ENCODE peak calls at places on chromosomes 2 and 18, in five cellular contexts. P is AG04450, K is GM12878, I is epithelial cell of esophagus, R is AG10803. W is an unnamed sample.

GRCh38 chr2:47504174-47504810 is 101.3 kb downstream of the MSH2 start:
- DNase-seq in P (no peak), K (no peak), I (no peak), R (no peak), W (peak; percentile 38)

GRCh38 chr18:47953471-47953931 is 23.0 kb upstream of the SMAD2 start:
- DNase-seq in P (no peak), K (no peak), I (peak; percentile 67), R (peak; percentile 86), W (peak; percentile 57)

GRCh38 chr2:55087930-55088329 is 37.7 kb upstream of the RTN4 start:
- DNase-seq in P (no peak), K (no peak), I (no peak), R (no peak), W (no peak)

GRCh38 chr18:13893418-13893760 is 21.9 kb downstream of the MC2R start:
- DNase-seq in P (no peak), K (peak; percentile 63), I (no peak), R (no peak), W (peak; percentile 86)

GRCh38 chr18:9619056-9619455 is 4.7 kb upstream of the PPP4R1 start:
- DNase-seq in P (no peak), K (no peak), I (no peak), R (no peak), W (no peak)

GRCh38 chr2:240170883-240171282 is 30.4 kb upstream of the OTOS start:
- DNase-seq in P (no peak), K (no peak), I (no peak), R (no peak), W (no peak)

GRCh38 chr18:48791636-48792105 is 159.1 kb downstream of the SMAD7 start:
- DNase-seq in P (no peak), K (no peak), I (peak; percentile 50), R (no peak), W (no peak)

GRCh38 chr2:40281021-40281940 is 170.6 kb downstream of the SLC8A1 start:
- DNase-seq in P (peak; percentile 59), K (peak; percentile 19), I (peak; percentile 94), R (peak; percentile 94), W (peak; percentile 64)

GRCh38 chr2:126822115-126822514 is 76.6 kb upstream of the TEX51 start:
- DNase-seq in P (no peak), K (no peak), I (no peak), R (no peak), W (no peak)

GRCh38 chr2:168424112-168424951 is 31.7 kb upstream of the CERS6 start:
- DNase-seq in P (peak; percentile 3), K (no peak), I (no peak), R (peak; percentile 38), W (peak; percentile 18)

GRCh38 chr2:43340945-43341356 is 114.5 kb upstream of the ZFP36L2 start:
- DNase-seq in P (no peak), K (no peak), I (peak; percentile 61), R (peak; percentile 61), W (no peak)

GRCh38 chr2:36963734-36964133 is 2.6 kb downstream of the STRN start:
- DNase-seq in P (no peak), K (no peak), I (no peak), R (no peak), W (no peak)
- TF ChIP-seq CTCF in P (no peak), K (no peak), I (no peak), R (no peak), W (no peak)

DNA sequence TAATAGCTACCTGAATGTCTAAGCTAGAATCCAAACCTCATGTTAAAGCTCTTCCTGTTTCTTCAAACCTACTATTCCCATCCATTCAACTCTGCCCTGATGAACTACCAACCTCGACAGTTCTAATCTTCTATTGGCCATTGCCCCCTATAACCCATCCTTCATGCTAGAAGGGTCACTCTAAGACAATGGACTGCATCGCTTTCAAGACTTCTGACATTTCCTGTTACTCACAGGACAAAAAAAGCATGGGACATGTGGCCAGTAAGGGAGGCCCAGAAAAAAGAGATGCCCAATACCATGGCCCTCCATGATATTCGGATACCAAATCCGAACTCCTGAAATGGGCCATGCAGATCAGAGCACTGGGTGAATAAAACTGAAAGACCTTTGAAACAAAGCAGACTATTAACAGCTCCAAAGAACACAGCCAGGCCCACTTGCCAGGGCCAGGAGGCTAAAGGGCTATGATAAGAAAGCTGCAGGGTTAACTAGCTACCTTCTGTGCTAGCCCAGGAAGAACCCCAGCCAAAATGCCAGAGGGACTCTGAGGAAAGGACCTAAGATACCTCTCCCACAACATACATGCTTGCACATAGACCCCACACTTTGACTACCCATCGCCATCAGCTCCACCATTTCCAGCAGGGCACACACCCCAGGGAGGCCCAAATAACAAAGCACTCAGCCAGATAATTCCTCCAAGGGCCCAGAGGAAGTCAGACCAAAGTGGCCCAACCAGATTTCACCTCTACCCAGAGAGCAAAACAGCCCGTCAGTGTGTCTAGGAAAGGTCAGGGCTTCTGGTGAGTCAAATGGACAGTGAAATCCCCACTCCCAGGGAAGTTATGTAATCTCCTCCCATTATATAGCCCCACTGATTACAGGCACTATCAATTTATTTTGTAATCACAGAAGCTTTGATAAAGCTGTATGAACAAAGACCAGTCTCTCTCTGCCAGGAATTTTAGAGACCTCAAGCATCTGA is 4.3 kb downstream of the B4GALT6 start:
- DNase-seq in P (no peak), K (no peak), I (no peak), R (no peak), W (no peak)
- H3K4me3 ChIP-seq in P (no peak overlapping the region), K (peak overlapping the region; percentile 100), I (no peak overlapping the region), R (no peak overlapping the region), W (peak overlapping the region; percentile 15)

DNA sequence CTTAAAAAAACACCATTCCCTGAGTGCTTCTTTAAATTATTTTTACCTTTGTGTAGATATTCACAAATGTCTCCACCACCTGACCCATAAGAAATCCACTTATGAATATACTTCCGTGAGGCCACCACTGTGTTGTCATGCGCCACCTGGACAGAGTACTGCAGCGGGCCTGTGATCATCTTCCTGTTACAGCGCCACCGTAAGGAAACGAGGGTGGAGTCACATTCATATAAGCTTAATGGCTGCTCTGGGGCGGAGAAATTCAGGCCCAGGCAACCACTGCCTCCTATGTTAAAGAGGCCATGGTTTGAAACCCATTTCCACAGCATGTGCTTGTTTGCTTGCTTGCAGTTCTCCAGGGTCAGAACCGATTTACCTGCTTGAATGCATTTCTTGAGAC is 17.7 kb downstream of the PLA2R1 start:
- DNase-seq in P (no peak), K (no peak), I (no peak), R (no peak), W (no peak)
- TF ChIP-seq CTCF in P (no peak), K (no peak), I (no peak), R (no peak), W (no peak)

GRCh38 chr2:145022671-145023330 is 502.9 kb upstream of the ZEB2 start:
- DNase-seq in P (peak; percentile 61), K (no peak), I (no peak), R (peak; percentile 68), W (no peak)
- H3K4me3 ChIP-seq in P (no peak overlapping the region), K (no peak overlapping the region), I (no peak overlapping the region), R (no peak overlapping the region), W (no peak overlapping the region)

DNA sequence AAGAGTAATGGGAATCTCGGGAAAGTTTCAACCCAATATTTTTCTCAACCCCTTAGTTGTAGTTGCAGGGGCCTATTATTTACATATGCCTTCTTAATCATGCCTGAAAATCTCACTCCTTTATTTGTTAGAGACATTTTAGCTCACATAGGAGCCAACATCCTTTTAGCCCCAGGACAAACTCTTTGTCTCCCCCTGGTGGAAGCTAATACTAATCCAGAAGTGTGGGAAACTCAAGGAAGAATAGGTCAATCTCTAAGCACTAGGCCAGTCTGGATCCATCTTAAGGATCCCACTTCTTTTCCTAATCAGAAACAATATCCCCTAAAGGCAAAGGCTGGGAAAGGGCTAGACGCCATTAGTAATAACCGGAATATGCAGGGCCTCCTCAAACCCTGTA is 550.9 kb upstream of the PKDCC start:
- DNase-seq in P (no peak), K (no peak), I (no peak), R (no peak), W (peak; percentile 11)
- TF ChIP-seq CTCF in P (no peak), K (peak; percentile 20), I (peak; percentile 10), R (peak; percentile 25), W (peak; percentile 24)

DNA sequence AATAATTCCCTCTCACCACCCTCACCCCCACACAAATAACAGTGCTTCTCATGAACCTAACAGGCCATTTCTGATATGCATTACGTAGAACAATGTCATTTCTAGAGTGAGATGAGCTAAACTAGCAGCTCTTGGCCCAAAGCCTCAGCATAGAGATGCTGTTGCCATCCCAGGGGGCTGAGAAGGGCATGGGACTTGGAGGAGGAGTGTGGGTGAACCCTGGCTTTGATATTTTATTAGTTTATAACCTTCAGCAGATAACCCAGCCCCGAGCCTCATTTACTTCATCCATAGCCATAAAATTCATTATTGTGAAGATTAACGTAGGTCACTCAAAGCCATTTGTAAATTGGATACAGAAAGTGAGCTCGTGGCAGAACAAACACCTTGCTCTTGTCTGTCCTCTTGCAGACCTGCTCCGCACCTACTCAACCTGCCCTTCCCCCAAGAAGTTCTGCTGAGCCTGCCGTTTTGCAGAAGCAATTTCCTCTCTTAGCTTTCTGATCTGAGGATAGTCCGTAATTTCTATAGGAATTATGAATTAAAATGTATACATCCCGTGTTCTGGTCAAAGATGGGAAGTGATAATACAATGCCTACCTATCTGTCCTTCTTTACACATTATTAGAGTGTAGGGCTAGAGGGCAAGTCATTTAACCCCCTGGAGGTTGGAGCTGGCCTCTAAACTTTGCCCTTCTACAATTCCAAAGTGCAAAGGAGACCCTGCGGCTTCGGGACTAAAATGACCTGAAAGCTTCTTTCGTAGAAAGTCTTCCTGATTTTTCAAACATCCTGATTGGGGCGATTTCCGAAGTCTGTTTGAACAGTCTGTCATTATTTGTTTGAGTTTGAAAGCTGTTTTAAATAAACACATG is 187.4 kb downstream of the BCL2 start:
- DNase-seq in P (no peak), K (no peak), I (no peak), R (no peak), W (no peak)
- H3K4me3 ChIP-seq in P (no peak overlapping the region), K (no peak overlapping the region), I (no peak overlapping the region), R (no peak overlapping the region), W (no peak overlapping the region)

GRCh38 chr18:68666316-68666715 is 48.6 kb downstream of the TMX3 start:
- DNase-seq in P (no peak), K (no peak), I (no peak), R (no peak), W (no peak)
- TF ChIP-seq CTCF in P (no peak), K (no peak), I (no peak), R (no peak), W (no peak)

GRCh38 chr2:95333056-95333455 is 35.9 kb downstream of the KCNIP3 start:
- DNase-seq in P (no peak), K (no peak), I (no peak), R (no peak), W (no peak)

GRCh38 chr2:95330939-95331338 is 33.8 kb downstream of the KCNIP3 start:
- DNase-seq in P (no peak), K (no peak), I (no peak), R (no peak), W (no peak)

GRCh38 chr2:95333888-95334338 is 36.8 kb downstream of the KCNIP3 start:
- DNase-seq in P (no peak), K (no peak), I (peak; percentile 79), R (peak; percentile 97), W (no peak)

GRCh38 chr2:95331606-95332005 is 34.5 kb downstream of the KCNIP3 start:
- DNase-seq in P (no peak), K (no peak), I (no peak), R (no peak), W (no peak)

GRCh38 chr2:95332036-95332435 is 34.9 kb downstream of the KCNIP3 start:
- DNase-seq in P (no peak), K (no peak), I (no peak), R (no peak), W (no peak)
- H3K4me3 ChIP-seq in P (no peak overlapping the region), K (no peak overlapping the region), I (no peak overlapping the region), R (no peak overlapping the region), W (no peak overlapping the region)

GRCh38 chr18:8073167-8073566 is 506.1 kb downstream of the PTPRM start:
- DNase-seq in P (no peak), K (no peak), I (no peak), R (no peak), W (no peak)
- TF ChIP-seq CTCF in P (no peak), K (no peak), I (no peak), R (no peak), W (no peak)